ENCODE peak calls at places on chromosome 9, in six cellular contexts. D is mesendoderm, O is NCI-H1417, Y is endothelial cell, R is G401, E is T-helper 1 cell. X is an unnamed sample.

GRCh38 chr9:137045294-137046093 is 483 bp downstream of the NPDC1 start:
- DNase-seq in Y (peak; percentile 55), D (no peak), R (peak; percentile 62), E (no peak), O (peak; percentile 75), X (no peak)

GRCh38 chr9:105656131-105656921 is 5.9 kb upstream of the TAL2 start:
- DNase-seq in O (peak; percentile 78), R (peak; percentile 9), D (no peak), Y (peak; percentile 50), E (no peak), X (peak; percentile 20)

GRCh38 chr9:14372437-14373318 is 58.7 kb upstream of the NFIB start:
- DNase-seq in D (peak; percentile 96), O (peak; percentile 1), Y (peak; percentile 54), E (no peak), R (no peak), X (no peak)

GRCh38 chr9:347667-348292 is 133.1 kb downstream of the DOCK8 start:
- DNase-seq in R (peak; percentile 49), E (no peak), O (no peak), D (peak; percentile 43), Y (no peak), X (peak; percentile 70)

GRCh38 chr9:96242829-96243228 is 59.1 kb downstream of the HSD17B3 start:
- DNase-seq in Y (no peak), R (no peak), E (no peak), O (no peak), D (no peak), X (peak; percentile 61)

GRCh38 chr9:130992059-130993032 is 16.6 kb upstream of the LAMC3 start:
- DNase-seq in D (no peak), O (peak; percentile 54), Y (no peak), R (no peak), E (no peak), X (no peak)

GRCh38 chr9:87519415-87519989 is 21.8 kb downstream of the DAPK1 start:
- DNase-seq in D (no peak), Y (no peak), O (no peak), E (no peak), R (no peak), X (no peak)

GRCh38 chr9:24132244-24132643 is 306.2 kb upstream of the ELAVL2 start:
- DNase-seq in E (no peak), Y (no peak), D (no peak), R (no peak), O (no peak), X (no peak)

GRCh38 chr9:110007477-110008270 is 200.3 kb downstream of the C9orf152 start:
- DNase-seq in Y (no peak), D (no peak), R (no peak), O (no peak), E (no peak), X (no peak)

GRCh38 chr9:133188006-133188842 is 20.8 kb downstream of the OBP2B start:
- DNase-seq in R (peak; percentile 7), E (no peak), O (peak; percentile 25), D (peak; percentile 88), Y (peak; percentile 50), X (peak; percentile 27)

GRCh38 chr9:124208571-124208970 is 49.2 kb upstream of the NEK6 start:
- DNase-seq in E (no peak), O (no peak), R (no peak), Y (no peak), D (no peak), X (no peak)

X was measured in Ammon's horn.